ENCODE peak calls at places on chromosomes 16 and 17, in six cellular contexts. One of them, this sample, is unnamed.

GRCh38 chr17:45222994-45223540 is 1.4 kb downstream of the FMNL1 start:
- DNase-seq in foreskin fibroblast: no peak
- DNase-seq in H9: peak; percentile 43
- DNase-seq in GM10248: no peak
- DNase-seq in Caco-2: no peak
- DNase-seq in endothelial cell: no peak
- DNase-seq in this sample: no peak

GRCh38 chr17:14301761-14302401 is 1.0 kb downstream of the HS3ST3B1 start:
- DNase-seq in foreskin fibroblast: peak; percentile 69
- DNase-seq in H9: peak; percentile 52
- DNase-seq in GM10248: no peak
- DNase-seq in Caco-2: no peak
- DNase-seq in endothelial cell: peak; percentile 36
- DNase-seq in this sample: peak; percentile 70

GRCh38 chr16:84839956-84840355 is 20.2 kb downstream of the CRISPLD2 start:
- DNase-seq in foreskin fibroblast: peak; percentile 67
- DNase-seq in H9: no peak
- DNase-seq in GM10248: no peak
- DNase-seq in Caco-2: no peak
- DNase-seq in endothelial cell: no peak
- DNase-seq in this sample: no peak

GRCh38 chr17:31534223-31534888 is 142.9 kb downstream of the RAB11FIP4 start:
- DNase-seq in foreskin fibroblast: no peak
- DNase-seq in H9: no peak
- DNase-seq in GM10248: no peak
- DNase-seq in Caco-2: no peak
- DNase-seq in endothelial cell: no peak
- DNase-seq in this sample: no peak

GRCh38 chr17:65173284-65173793 is 36.2 kb downstream of the RGS9 start:
- DNase-seq in foreskin fibroblast: peak; percentile 58
- DNase-seq in H9: peak; percentile 45
- DNase-seq in GM10248: no peak
- DNase-seq in Caco-2: no peak
- DNase-seq in endothelial cell: peak; percentile 41
- DNase-seq in this sample: no peak

GRCh38 chr17:67528751-67529436 is 151.8 kb downstream of the PITPNC1 start:
- DNase-seq in foreskin fibroblast: peak; percentile 97
- DNase-seq in H9: peak; percentile 88
- DNase-seq in GM10248: no peak
- DNase-seq in Caco-2: no peak
- DNase-seq in endothelial cell: peak; percentile 31
- DNase-seq in this sample: no peak

GRCh38 chr16:71255721-71256120 is 25.2 kb upstream of the HYDIN start:
- DNase-seq in foreskin fibroblast: no peak
- DNase-seq in H9: no peak
- DNase-seq in GM10248: no peak
- DNase-seq in Caco-2: no peak
- DNase-seq in endothelial cell: no peak
- DNase-seq in this sample: no peak

GRCh38 chr17:82603981-82604448 is 44.2 kb downstream of the WDR45B start:
- DNase-seq in foreskin fibroblast: no peak
- DNase-seq in H9: no peak
- DNase-seq in GM10248: no peak
- DNase-seq in Caco-2: no peak
- DNase-seq in endothelial cell: no peak
- DNase-seq in this sample: peak; percentile 60

GRCh38 chr17:31721291-31722025 is 137.6 kb downstream of the COPRS start:
- DNase-seq in foreskin fibroblast: no peak
- DNase-seq in H9: no peak
- DNase-seq in GM10248: no peak
- DNase-seq in Caco-2: no peak
- DNase-seq in endothelial cell: no peak
- DNase-seq in this sample: no peak

GRCh38 chr17:65355246-65355645 is 206.2 kb downstream of the AXIN2 start:
- DNase-seq in foreskin fibroblast: no peak
- DNase-seq in H9: no peak
- DNase-seq in GM10248: no peak
- DNase-seq in Caco-2: no peak
- DNase-seq in endothelial cell: no peak
- DNase-seq in this sample: no peak

GRCh38 chr17:59329558-59330313 is 1.7 kb upstream of the YPEL2 start:
- DNase-seq in foreskin fibroblast: peak; percentile 88
- DNase-seq in H9: peak; percentile 89
- DNase-seq in GM10248: peak; percentile 71
- DNase-seq in Caco-2: peak; percentile 80
- DNase-seq in endothelial cell: peak; percentile 59
- DNase-seq in this sample: peak; percentile 76

DNA sequence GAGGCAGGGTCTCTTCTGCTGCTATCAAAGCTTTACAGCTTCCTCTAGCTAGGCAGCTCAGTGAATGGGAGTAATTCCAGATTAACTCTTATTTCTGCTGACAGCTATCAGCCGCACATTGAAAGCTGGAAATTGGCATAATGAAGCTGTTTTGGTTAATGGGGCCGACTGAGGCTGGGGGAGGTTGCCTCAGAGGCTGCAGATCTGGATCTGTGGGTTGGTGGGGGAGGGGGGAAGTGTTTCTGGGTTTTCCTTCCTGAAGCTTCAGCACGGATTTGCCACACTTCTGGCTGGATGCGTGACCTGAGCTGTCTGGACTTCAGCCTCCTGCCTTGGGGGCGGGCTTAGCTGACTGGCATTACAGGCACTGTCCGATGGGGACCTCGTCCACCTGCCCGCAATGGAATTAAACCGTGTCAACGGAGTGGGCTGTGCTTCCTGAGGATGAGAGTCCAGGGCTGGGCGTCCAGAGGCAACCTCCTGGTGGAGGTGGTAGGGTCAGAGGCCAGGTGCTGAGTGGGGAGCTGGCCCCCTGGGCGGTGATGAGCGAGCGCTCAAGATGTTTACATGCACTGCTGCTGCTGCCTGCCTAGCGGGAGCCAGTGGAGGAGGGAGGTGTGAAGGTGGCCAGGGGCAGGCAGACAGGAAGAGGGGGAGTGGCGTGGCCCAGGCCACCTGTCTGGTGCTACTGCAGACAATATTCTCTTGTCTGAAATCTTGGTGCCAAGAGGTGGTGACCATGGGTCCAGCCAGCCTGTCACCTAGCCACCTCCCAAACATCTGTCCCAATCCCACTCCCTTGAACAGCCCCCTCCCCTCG is 6.7 kb upstream of the ABCC3 start:
- DNase-seq in foreskin fibroblast: no peak
- DNase-seq in H9: peak; percentile 76
- DNase-seq in GM10248: no peak
- DNase-seq in Caco-2: peak; percentile 98
- DNase-seq in endothelial cell: peak; percentile 25
- DNase-seq in this sample: no peak
- TF ChIP-seq CTCF in foreskin fibroblast: no peak
- TF ChIP-seq CTCF in H9: no peak
- TF ChIP-seq CTCF in GM10248: no peak
- TF ChIP-seq CTCF in Caco-2: peak; percentile 53
- TF ChIP-seq CTCF in endothelial cell: no peak
- TF ChIP-seq CTCF in this sample: no peak

GRCh38 chr17:75270966-75271232 is at the start of gene MIF4GD:
- DNase-seq in foreskin fibroblast: no peak
- DNase-seq in H9: no peak
- DNase-seq in GM10248: no peak
- DNase-seq in Caco-2: no peak
- DNase-seq in endothelial cell: no peak
- DNase-seq in this sample: no peak

GRCh38 chr17:75268931-75269330 is 2.1 kb downstream of the MIF4GD start:
- DNase-seq in foreskin fibroblast: no peak
- DNase-seq in H9: no peak
- DNase-seq in GM10248: no peak
- DNase-seq in Caco-2: no peak
- DNase-seq in endothelial cell: no peak
- DNase-seq in this sample: no peak

GRCh38 chr17:75271233-75271954 is 363 bp upstream of the MIF4GD start:
- DNase-seq in foreskin fibroblast: peak; percentile 90
- DNase-seq in H9: peak; percentile 79
- DNase-seq in GM10248: peak; percentile 96
- DNase-seq in Caco-2: peak; percentile 67
- DNase-seq in endothelial cell: peak; percentile 75
- DNase-seq in this sample: peak; percentile 99

GRCh38 chr17:75271955-75272847 is 1.2 kb upstream of the MIF4GD start:
- DNase-seq in foreskin fibroblast: peak; percentile 79
- DNase-seq in H9: peak; percentile 52
- DNase-seq in GM10248: no peak
- DNase-seq in Caco-2: no peak
- DNase-seq in endothelial cell: no peak
- DNase-seq in this sample: no peak

DNA sequence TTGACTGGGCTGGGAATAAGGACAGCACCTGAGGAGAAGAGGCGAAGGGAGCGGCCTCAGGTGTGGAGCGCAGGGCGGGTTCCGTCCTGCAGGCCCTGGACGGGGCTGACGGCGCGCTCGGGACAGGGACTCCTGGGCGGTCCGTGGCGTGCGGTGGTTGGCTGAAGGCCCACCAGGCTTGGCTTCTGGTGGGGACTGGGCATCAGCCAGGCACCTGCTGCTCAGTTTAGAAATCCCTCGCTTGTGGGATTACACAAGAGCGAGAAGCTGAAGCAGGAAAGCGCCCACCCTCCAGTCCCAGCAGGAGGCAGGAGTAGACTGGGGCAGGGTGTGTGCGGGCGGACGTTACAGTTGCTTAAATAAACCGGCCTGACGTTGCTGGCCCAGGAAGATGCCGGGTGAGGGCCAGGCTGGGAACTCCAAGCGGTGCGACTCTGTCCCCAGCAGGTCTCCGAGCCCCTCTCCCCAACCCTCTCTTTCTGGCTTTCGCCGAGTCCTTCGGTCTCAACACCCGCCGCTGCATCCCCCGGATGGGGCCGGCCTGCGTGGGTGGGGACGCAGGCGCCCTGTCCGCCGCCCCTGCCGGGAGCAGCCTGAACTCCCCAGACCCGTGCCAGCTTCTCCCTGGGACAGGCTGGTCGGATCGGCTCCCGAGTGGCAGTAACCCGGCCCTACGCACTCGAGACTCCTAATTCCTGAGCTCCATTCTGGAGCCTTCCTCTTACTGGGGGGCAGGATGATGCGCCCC is 639 bp downstream of the MIF4GD start:
- DNase-seq in foreskin fibroblast: peak; percentile 86
- DNase-seq in H9: peak; percentile 82
- DNase-seq in GM10248: peak; percentile 81
- DNase-seq in Caco-2: peak; percentile 85
- DNase-seq in endothelial cell: peak; percentile 62
- DNase-seq in this sample: peak; percentile 88
- TF ChIP-seq CTCF in foreskin fibroblast: peak; percentile 51
- TF ChIP-seq CTCF in H9: no peak
- TF ChIP-seq CTCF in GM10248: peak; percentile 40
- TF ChIP-seq CTCF in Caco-2: peak; percentile 22
- TF ChIP-seq CTCF in endothelial cell: no peak
- TF ChIP-seq CTCF in this sample: peak; percentile 8

DNA sequence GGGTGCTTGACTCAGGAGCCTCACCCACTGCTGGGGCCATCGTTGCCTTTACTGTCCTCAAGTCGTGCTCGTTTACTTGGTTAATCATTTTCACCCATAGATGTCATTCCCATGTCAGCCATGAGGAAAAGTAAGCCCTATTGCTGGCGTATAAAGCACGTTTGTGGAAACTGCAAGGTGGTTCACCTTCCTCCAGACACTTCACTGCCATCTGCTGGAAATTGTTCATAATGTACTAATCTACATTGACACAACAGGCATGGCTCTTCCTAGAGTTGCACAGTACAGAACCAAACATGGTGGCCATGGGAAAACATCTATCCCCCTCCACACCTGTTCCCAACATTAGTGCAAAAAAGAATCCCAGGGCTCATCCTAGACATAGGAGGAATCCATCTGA is 116.6 kb downstream of the ZNF18 start:
- DNase-seq in foreskin fibroblast: no peak
- DNase-seq in H9: no peak
- DNase-seq in GM10248: no peak
- DNase-seq in Caco-2: peak; percentile 34
- DNase-seq in endothelial cell: no peak
- DNase-seq in this sample: no peak
- TF ChIP-seq CTCF in foreskin fibroblast: no peak
- TF ChIP-seq CTCF in H9: peak; percentile 47
- TF ChIP-seq CTCF in GM10248: no peak
- TF ChIP-seq CTCF in Caco-2: no peak
- TF ChIP-seq CTCF in endothelial cell: no peak
- TF ChIP-seq CTCF in this sample: no peak

GRCh38 chr16:25110392-25110947 is 1.1 kb upstream of the LCMT1 start:
- DNase-seq in foreskin fibroblast: peak; percentile 7
- DNase-seq in H9: no peak
- DNase-seq in GM10248: no peak
- DNase-seq in Caco-2: no peak
- DNase-seq in endothelial cell: no peak
- DNase-seq in this sample: no peak

GRCh38 chr16:25107466-25107792 is 4.1 kb upstream of the LCMT1 start:
- DNase-seq in foreskin fibroblast: no peak
- DNase-seq in H9: no peak
- DNase-seq in GM10248: no peak
- DNase-seq in Caco-2: no peak
- DNase-seq in endothelial cell: no peak
- DNase-seq in this sample: no peak

GRCh38 chr16:25106567-25107465 is 4.7 kb upstream of the LCMT1 start:
- DNase-seq in foreskin fibroblast: peak; percentile 97
- DNase-seq in H9: peak; percentile 96
- DNase-seq in GM10248: peak; percentile 91
- DNase-seq in Caco-2: peak; percentile 92
- DNase-seq in endothelial cell: peak; percentile 93
- DNase-seq in this sample: peak; percentile 89

GRCh38 chr16:25109643-25110042 is 1.9 kb upstream of the LCMT1 start:
- DNase-seq in foreskin fibroblast: peak; percentile 98
- DNase-seq in H9: no peak
- DNase-seq in GM10248: no peak
- DNase-seq in Caco-2: no peak
- DNase-seq in endothelial cell: no peak
- DNase-seq in this sample: no peak

GRCh38 chr16:25108054-25108453 is 3.5 kb upstream of the LCMT1 start:
- DNase-seq in foreskin fibroblast: no peak
- DNase-seq in H9: peak; percentile 57
- DNase-seq in GM10248: peak; percentile 36
- DNase-seq in Caco-2: peak; percentile 60
- DNase-seq in endothelial cell: no peak
- DNase-seq in this sample: peak; percentile 36
- TF ChIP-seq CTCF in foreskin fibroblast: no peak
- TF ChIP-seq CTCF in H9: peak; percentile 40
- TF ChIP-seq CTCF in GM10248: peak; percentile 39
- TF ChIP-seq CTCF in Caco-2: peak; percentile 18
- TF ChIP-seq CTCF in endothelial cell: no peak
- TF ChIP-seq CTCF in this sample: peak; percentile 3

DNA sequence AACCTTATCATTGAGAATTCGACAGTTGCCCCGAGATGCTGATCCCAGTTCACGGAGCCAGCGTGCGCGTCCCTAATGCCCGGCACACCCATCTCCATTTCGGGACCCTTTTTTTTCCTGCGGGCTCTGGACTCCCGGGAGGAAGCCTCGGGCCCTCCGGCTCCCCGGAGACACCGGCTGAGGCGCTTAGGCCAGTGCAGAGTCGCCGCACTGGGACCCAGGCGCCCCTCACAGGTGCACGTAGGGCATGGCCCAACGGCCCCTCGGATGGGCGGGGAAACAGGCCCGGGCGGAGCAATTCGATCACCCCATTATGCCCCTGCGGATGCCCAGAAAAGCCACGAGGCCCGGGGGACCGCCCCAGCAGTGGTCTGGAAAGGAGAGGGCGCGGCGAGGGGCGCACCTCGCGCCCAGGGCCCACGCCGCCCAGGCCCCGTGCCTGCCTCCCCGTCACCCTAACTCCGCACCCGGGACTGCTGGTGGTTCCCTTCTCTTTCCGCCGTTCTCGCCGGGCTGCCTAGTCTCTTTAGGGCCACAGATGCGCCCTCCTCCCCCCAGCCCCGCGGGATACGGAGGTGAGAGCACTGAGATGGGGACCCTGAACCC is 18.5 kb upstream of the ZFHX3 start:
- DNase-seq in foreskin fibroblast: no peak
- DNase-seq in H9: no peak
- DNase-seq in GM10248: no peak
- DNase-seq in Caco-2: no peak
- DNase-seq in endothelial cell: no peak
- DNase-seq in this sample: no peak
- TF ChIP-seq CTCF in foreskin fibroblast: no peak
- TF ChIP-seq CTCF in H9: no peak
- TF ChIP-seq CTCF in GM10248: no peak
- TF ChIP-seq CTCF in Caco-2: no peak
- TF ChIP-seq CTCF in endothelial cell: no peak
- TF ChIP-seq CTCF in this sample: no peak

This sample was measured in GM20000.